ENCODE peak calls at places on chromosomes 6 and 20, in ten cellular contexts. P, H, J, F, Z, R, E, L, N and W are unnamed samples.

GRCh38 chr6:34973547-34974248 is 84.6 kb downstream of the ANKS1A start:
- DNase-seq in H (no peak), F (peak; percentile 22), R (no peak), J (no peak), N (no peak), L (no peak), E (no peak), P (no peak), Z (no peak), W (no peak)

GRCh38 chr6:148311849-148312669 is 30.6 kb upstream of the SASH1 start:
- DNase-seq in P (peak; percentile 16), F (no peak), E (no peak), J (no peak), Z (peak; percentile 42), L (no peak), R (no peak), H (no peak), N (no peak), W (no peak)

GRCh38 chr6:56909115-56909907 is 45.6 kb upstream of the BEND6 start:
- DNase-seq in J (no peak), P (peak; percentile 44), N (no peak), F (peak; percentile 35), Z (peak; percentile 54), E (no peak), H (peak; percentile 26), L (no peak), R (no peak), W (no peak)

GRCh38 chr20:50191065-50191565 is 485 bp downstream of the CEBPB start:
- DNase-seq in F (peak; percentile 58), N (peak; percentile 53), Z (no peak), R (peak; percentile 59), E (peak; percentile 35), J (peak; percentile 62), L (peak; percentile 51), P (peak; percentile 44), H (peak; percentile 69), W (no peak)

GRCh38 chr6:6730831-6731230 is 142.3 kb downstream of the LY86 start:
- DNase-seq in N (no peak), P (peak; percentile 86), F (peak; percentile 85), H (peak; percentile 93), R (peak; percentile 40), Z (peak; percentile 94), L (no peak), E (no peak), J (no peak), W (no peak)

GRCh38 chr20:63552481-63553249 is 1.3 kb upstream of the FNDC11 start:
- DNase-seq in H (peak; percentile 60), R (no peak), Z (no peak), J (peak; percentile 54), L (no peak), N (peak; percentile 36), F (no peak), E (no peak), P (no peak), W (peak; percentile 22)

GRCh38 chr20:48752963-48753362 is 74.8 kb downstream of the PREX1 start:
- DNase-seq in F (no peak), L (no peak), Z (no peak), R (no peak), J (no peak), P (no peak), N (no peak), E (no peak), H (no peak), W (no peak)

GRCh38 chr6:28809947-28810654 is 113.7 kb downstream of the TRIM27 start:
- DNase-seq in F (no peak), L (no peak), N (no peak), H (no peak), P (no peak), R (no peak), J (no peak), E (no peak), Z (no peak), W (peak; percentile 79)

GRCh38 chr20:40880063-40880715 is 148.4 kb upstream of the TOP1 start:
- DNase-seq in P (no peak), Z (no peak), J (peak; percentile 8), N (no peak), E (no peak), F (no peak), L (no peak), R (no peak), H (no peak), W (no peak)

GRCh38 chr20:59087829-59088433 is 45.3 kb upstream of the PRELID3B start:
- DNase-seq in J (peak; percentile 9), R (peak; percentile 81), Z (peak; percentile 47), H (peak; percentile 67), L (peak; percentile 21), F (peak; percentile 71), P (peak; percentile 53), E (peak; percentile 77), N (peak; percentile 88), W (peak; percentile 60)

GRCh38 chr6:89146748-89147715 is 1.2 kb downstream of the PM20D2 start:
- DNase-seq in N (no peak), J (no peak), F (peak; percentile 62), H (peak; percentile 31), L (no peak), R (no peak), Z (peak; percentile 65), E (no peak), P (peak; percentile 12), W (no peak)

GRCh38 chr20:44017905-44018683 is 103.4 kb downstream of the TOX2 start:
- DNase-seq in Z (peak; percentile 93), E (no peak), F (peak; percentile 89), P (peak; percentile 90), L (peak; percentile 94), R (peak; percentile 46), H (peak; percentile 99), N (no peak), J (no peak), W (no peak)

GRCh38 chr6:129490551-129491245 is 219.3 kb downstream of the ARHGAP18 start:
- DNase-seq in P (peak; percentile 96), F (peak; percentile 99), Z (peak; percentile 98), J (peak; percentile 79), N (peak; percentile 63), L (no peak), E (no peak), H (peak; percentile 98), R (peak; percentile 60), W (no peak)

GRCh38 chr6:28977351-28978136 is 27.6 kb downstream of the ZNF311 start:
- DNase-seq in E (no peak), F (peak; percentile 89), L (no peak), H (peak; percentile 95), R (no peak), Z (peak; percentile 50), J (no peak), N (no peak), P (peak; percentile 57), W (peak; percentile 28)

GRCh38 chr20:6575912-6576391 is 191.5 kb upstream of the BMP2 start:
- DNase-seq in R (no peak), L (no peak), J (no peak), E (no peak), F (peak; percentile 73), P (no peak), Z (peak; percentile 72), N (no peak), H (peak; percentile 29), W (no peak)

GRCh38 chr6:6890400-6890858 is 217.3 kb upstream of the RREB1 start:
- DNase-seq in Z (no peak), E (no peak), N (no peak), H (no peak), F (peak; percentile 9), J (no peak), L (no peak), P (no peak), R (no peak), W (peak; percentile 30)

GRCh38 chr6:121830759-121831158 is 395.3 kb downstream of the GJA1 start:
- DNase-seq in E (no peak), H (no peak), L (no peak), Z (no peak), J (no peak), N (no peak), F (no peak), R (no peak), P (no peak), W (no peak)

GRCh38 chr6:3749991-3750323 is 1.6 kb downstream of the PXDC1 start:
- DNase-seq in E (no peak), P (peak; percentile 70), L (no peak), Z (peak; percentile 74), J (no peak), H (peak; percentile 79), F (peak; percentile 80), R (peak; percentile 87), N (no peak), W (no peak)